ENCODE peak calls at places on chromosomes 3 and 15, in nine cellular contexts. D, A, R, K, N, T, F, H and J are unnamed samples.

GRCh38 chr3:192831801-192832347 is 85.8 kb downstream of the MB21D2 start:
- DNase-seq in D (no peak), A (no peak), R (no peak), K (no peak), N (no peak), T (peak; percentile 53), F (no peak), H (no peak), J (no peak)

GRCh38 chr3:148903941-148904340 is 38.8 kb downstream of the CPA3 start:
- DNase-seq in D (no peak), A (no peak), R (no peak), K (no peak), N (no peak), T (no peak), F (no peak), H (no peak), J (no peak)

GRCh38 chr15:62896969-62897486 is 145.5 kb upstream of the TPM1 start:
- DNase-seq in D (peak; percentile 93), A (peak; percentile 51), R (peak; percentile 85), K (no peak), N (peak; percentile 97), T (peak; percentile 99), F (peak; percentile 58), H (peak; percentile 100), J (peak; percentile 89)

GRCh38 chr15:71800835-71801745 is 9.3 kb upstream of the NR2E3 start:
- DNase-seq in D (peak; percentile 40), A (peak; percentile 79), R (peak; percentile 69), K (peak; percentile 53), N (no peak), T (peak; percentile 82), F (peak; percentile 66), H (peak; percentile 73), J (no peak)

GRCh38 chr3:58154752-58155449 is 55.9 kb downstream of the DNASE1L3 start:
- DNase-seq in D (no peak), A (no peak), R (no peak), K (no peak), N (no peak), T (no peak), F (no peak), H (no peak), J (no peak)

GRCh38 chr3:101020616-101021015 is 27.4 kb upstream of the ABI3BP start:
- DNase-seq in D (no peak), A (no peak), R (no peak), K (no peak), N (no peak), T (peak; percentile 34), F (no peak), H (peak; percentile 76), J (no peak)

GRCh38 chr15:84702961-84703482 is 12.9 kb downstream of the SEC11A start:
- DNase-seq in D (peak; percentile 78), A (no peak), R (no peak), K (no peak), N (no peak), T (no peak), F (no peak), H (peak; percentile 18), J (peak; percentile 74)

GRCh38 chr3:197339841-197340520 is 41.6 kb upstream of the DLG1 start:
- DNase-seq in D (no peak), A (no peak), R (peak; percentile 53), K (no peak), N (no peak), T (peak; percentile 55), F (no peak), H (peak; percentile 50), J (no peak)

GRCh38 chr3:50587373-50587772 is 18.1 kb downstream of the HEMK1 start:
- DNase-seq in D (no peak), A (no peak), R (no peak), K (no peak), N (no peak), T (peak; percentile 18), F (no peak), H (peak; percentile 13), J (no peak)

GRCh38 chr3:150299221-150299620 is 108.9 kb upstream of the TSC22D2 start:
- DNase-seq in D (no peak), A (no peak), R (no peak), K (no peak), N (no peak), T (peak; percentile 38), F (no peak), H (peak; percentile 63), J (no peak)

GRCh38 chr15:78142332-78142731 is 6.8 kb upstream of the IDH3A start:
- DNase-seq in D (no peak), A (no peak), R (no peak), K (no peak), N (no peak), T (no peak), F (no peak), H (no peak), J (no peak)

GRCh38 chr3:117277816-117278215 is 568.2 kb downstream of the TUSC7 start:
- DNase-seq in D (no peak), A (no peak), R (no peak), K (no peak), N (no peak), T (no peak), F (no peak), H (no peak), J (no peak)

GRCh38 chr15:84400017-84400740 is 164.6 kb downstream of the GOLGA6L4 start:
- DNase-seq in D (no peak), A (no peak), R (no peak), K (no peak), N (no peak), T (no peak), F (no peak), H (no peak), J (no peak)

GRCh38 chr3:45337839-45338470 is 50.4 kb upstream of the LARS2 start:
- DNase-seq in D (no peak), A (peak; percentile 45), R (no peak), K (no peak), N (no peak), T (no peak), F (no peak), H (no peak), J (no peak)